ENCODE peak calls at places on chromosomes 4 and X, in seven cellular contexts. C is tibial nerve, R is right lobe of liver, E is heart left ventricle, S is IMR-90, A is testis, N is sigmoid colon. H is an unnamed sample. For H3K4me1, the result is how much of the 10 kb centered on the place peaks cover.

GRCh38 chr4:3031357-3032064 is 42.8 kb downstream of the HTT-AS start:
- DNase-seq in C (no peak), R (peak), E (no peak), S (no peak), A (peak), N (no peak), H (no peak)

GRCh38 chr4:86664959-86665358 is 70.8 kb downstream of the PTPN13 start:
- DNase-seq in C (no peak), R (no peak), E (no peak), S (peak), A (no peak), N (no peak), H (no peak)

GRCh38 chrX:119468186-119468929 is at the start of gene SLC25A5:
- DNase-seq in C (peak), R (peak), E (peak), S (peak), A (peak), N (peak), H (peak)

GRCh38 chrX:55109304-55109703 is 20.5 kb downstream of the PAGE2 start:
- DNase-seq in C (no peak), R (no peak), E (no peak), S (no peak), A (no peak), N (no peak), H (no peak)

GRCh38 chr4:39770005-39770404 is 72.1 kb downstream of the UBE2K start:
- DNase-seq in C (no peak), R (no peak), E (no peak), S (no peak), A (no peak), N (no peak), H (no peak)

GRCh38 chrX:106791495-106791894 is 11.0 kb upstream of the TBC1D8B start:
- DNase-seq in C (no peak), R (no peak), E (no peak), S (peak), A (no peak), N (no peak), H (no peak)

GRCh38 chrX:24479924-24480722 is 15.0 kb downstream of the PDK3 start:
- DNase-seq in C (no peak), R (no peak), E (no peak), S (peak), A (no peak), N (no peak), H (peak)

GRCh38 chr4:5120468-5120867 is 69.2 kb downstream of the STK32B start:
- DNase-seq in C (no peak), R (no peak), E (no peak), S (peak), A (no peak), N (no peak), H (no peak)

GRCh38 chr4:139968831-139969230 is 185.2 kb downstream of the MAML3 start:
- DNase-seq in C (no peak), R (no peak), E (no peak), S (no peak), A (no peak), N (no peak), H (no peak)
- H3K4me1 ChIP-seq in C (half or more), R (under half), E (under half), S (under half), A (under half), N (under half), H (under half)

GRCh38 chrX:19753368-19753767 is 134.0 kb downstream of the SH3KBP1 start:
- DNase-seq in C (no peak), R (no peak), E (no peak), S (no peak), A (no peak), N (no peak), H (no peak)

GRCh38 chrX:19748898-19749680 is 138.3 kb downstream of the SH3KBP1 start:
- DNase-seq in C (no peak), R (no peak), E (no peak), S (no peak), A (no peak), N (no peak), H (no peak)

GRCh38 chrX:19750028-19750786 is 137.2 kb downstream of the SH3KBP1 start:
- DNase-seq in C (no peak), R (no peak), E (no peak), S (no peak), A (no peak), N (no peak), H (no peak)

GRCh38 chrX:19751068-19751467 is 136.3 kb downstream of the SH3KBP1 start:
- DNase-seq in C (no peak), R (no peak), E (no peak), S (no peak), A (no peak), N (no peak), H (no peak)

GRCh38 chrX:19752043-19752442 is 135.4 kb downstream of the SH3KBP1 start:
- DNase-seq in C (no peak), R (no peak), E (no peak), S (no peak), A (no peak), N (no peak), H (no peak)
- H3K27ac ChIP-seq in C (no peak), R (no peak), E (no peak), S (no peak), A (no peak), N (no peak), H (no peak)

GRCh38 chrX:39442332-39442731 is 641.1 kb downstream of the MID1IP1 start:
- DNase-seq in C (no peak), R (no peak), E (no peak), S (no peak), A (no peak), N (peak), H (no peak)

GRCh38 chrX:39440734-39441305 is 639.6 kb downstream of the MID1IP1 start:
- DNase-seq in C (no peak), R (no peak), E (no peak), S (no peak), A (no peak), N (peak), H (no peak)

GRCh38 chrX:39438603-39439602 is 637.6 kb downstream of the MID1IP1 start:
- DNase-seq in C (no peak), R (no peak), E (no peak), S (no peak), A (no peak), N (no peak), H (no peak)

GRCh38 chrX:39437670-39438441 is 636.6 kb downstream of the MID1IP1 start:
- DNase-seq in C (no peak), R (peak), E (no peak), S (no peak), A (no peak), N (peak), H (no peak)

DNA sequence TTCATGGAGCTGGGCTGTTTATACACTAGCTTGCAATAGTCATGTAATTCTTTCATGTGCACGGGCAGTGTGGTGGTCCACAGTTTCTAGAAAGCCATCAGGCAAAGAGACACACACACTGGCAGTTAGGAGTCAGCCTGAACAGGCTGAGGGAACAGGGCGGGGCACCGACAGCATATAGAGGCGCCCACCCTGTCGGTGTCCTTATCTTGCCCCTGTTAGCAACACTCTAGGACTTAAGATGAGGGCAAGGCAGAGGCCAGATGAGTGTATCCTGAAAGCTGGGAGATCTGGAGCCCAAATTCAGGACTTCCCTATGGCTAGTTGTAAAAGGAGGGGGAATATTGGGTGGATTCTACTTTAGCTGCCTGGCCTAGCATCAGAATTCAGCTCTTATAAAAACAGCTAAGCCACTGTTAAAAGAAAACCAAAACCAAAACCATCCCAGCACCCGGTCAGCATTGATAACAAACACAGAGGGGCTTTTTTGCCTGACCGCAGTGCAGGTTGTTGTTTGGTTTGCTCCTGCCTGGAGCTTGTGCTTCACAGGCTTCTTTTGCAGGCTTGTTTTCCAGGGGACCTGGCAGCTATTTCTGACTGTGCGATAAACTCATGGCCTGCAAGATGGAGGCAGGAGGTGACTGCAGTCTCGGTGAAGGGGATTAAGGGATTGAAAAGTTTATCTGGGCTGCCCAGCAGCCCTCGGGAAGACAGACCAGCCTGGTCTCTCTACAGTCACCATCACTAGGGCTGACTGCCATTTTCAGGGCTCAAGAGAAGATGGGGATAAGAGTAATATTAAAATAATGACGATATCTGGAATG is 638.9 kb downstream of the MID1IP1 start:
- DNase-seq in C (no peak), R (no peak), E (no peak), S (no peak), A (no peak), N (peak), H (no peak)
- TF ChIP-seq POLR2A in C (no peak), R (no peak), E (no peak), S (no peak), A (no peak), N (no peak), H (no peak)

GRCh38 chrX:13201605-13202219 is 118.1 kb downstream of the ATXN3L start:
- DNase-seq in C (no peak), R (no peak), E (no peak), S (no peak), A (no peak), N (no peak), H (no peak)
- H3K4me1 ChIP-seq in C (under half), R (under half), E (under half), S (under half), A (under half), N (under half), H (under half)

GRCh38 chr4:168757500-168757899 is 252.6 kb downstream of the CBR4 start:
- DNase-seq in C (no peak), R (no peak), E (no peak), S (no peak), A (no peak), N (no peak), H (no peak)

GRCh38 chr4:168759959-168760527 is 250.0 kb downstream of the CBR4 start:
- DNase-seq in C (no peak), R (no peak), E (no peak), S (no peak), A (no peak), N (no peak), H (no peak)

GRCh38 chr4:168751263-168752225 is 254.7 kb downstream of the PALLD start:
- DNase-seq in C (no peak), R (no peak), E (no peak), S (peak), A (no peak), N (no peak), H (no peak)

GRCh38 chr4:168759321-168759720 is 250.7 kb downstream of the CBR4 start:
- DNase-seq in C (no peak), R (no peak), E (no peak), S (no peak), A (no peak), N (no peak), H (no peak)

GRCh38 chr4:168755643-168756482 is 254.2 kb downstream of the CBR4 start:
- DNase-seq in C (no peak), R (no peak), E (no peak), S (peak), A (no peak), N (no peak), H (no peak)
- H3K27ac ChIP-seq in C (no peak), R (no peak), E (no peak), S (no peak), A (no peak), N (no peak), H (no peak)

H was measured in transverse colon.